ENCODE peak calls at places on chromosome 11, in four cellular contexts. One of them, this sample, is unnamed.

GRCh38 chr11:34624069-34624468 is 3.2 kb downstream of the EHF start:
- DNase-seq in stimulated activated CD8-positive, alpha-beta memory T cell treated with anti-CD3 and anti-CD28 coated beads, Interleukin-7, amount 100 ng/mL, for 1 hour: no peak
- DNase-seq in neuronal stem cell: no peak
- DNase-seq in stomach: peak
- DNase-seq in this sample: no peak

GRCh38 chr11:69155302-69156198 is at the start of gene SMIM38:
- DNase-seq in stimulated activated CD8-positive, alpha-beta memory T cell treated with anti-CD3 and anti-CD28 coated beads, Interleukin-7, amount 100 ng/mL, for 1 hour: no peak
- DNase-seq in neuronal stem cell: no peak
- DNase-seq in stomach: peak
- DNase-seq in this sample: no peak

GRCh38 chr11:18727499-18728236 is 1.7 kb upstream of the IGSF22 start:
- DNase-seq in stimulated activated CD8-positive, alpha-beta memory T cell treated with anti-CD3 and anti-CD28 coated beads, Interleukin-7, amount 100 ng/mL, for 1 hour: no peak
- DNase-seq in neuronal stem cell: peak
- DNase-seq in stomach: no peak
- DNase-seq in this sample: peak

GRCh38 chr11:44361883-44362282 is 51.9 kb upstream of the ALX4 start:
- DNase-seq in stimulated activated CD8-positive, alpha-beta memory T cell treated with anti-CD3 and anti-CD28 coated beads, Interleukin-7, amount 100 ng/mL, for 1 hour: no peak
- DNase-seq in neuronal stem cell: no peak
- DNase-seq in stomach: no peak
- DNase-seq in this sample: no peak

GRCh38 chr11:76752321-76753175 is 30.6 kb upstream of the TSKU start:
- DNase-seq in stimulated activated CD8-positive, alpha-beta memory T cell treated with anti-CD3 and anti-CD28 coated beads, Interleukin-7, amount 100 ng/mL, for 1 hour: no peak
- DNase-seq in neuronal stem cell: no peak
- DNase-seq in stomach: peak
- DNase-seq in this sample: no peak

GRCh38 chr11:72629266-72629665 is 45.0 kb downstream of the PDE2A start:
- DNase-seq in stimulated activated CD8-positive, alpha-beta memory T cell treated with anti-CD3 and anti-CD28 coated beads, Interleukin-7, amount 100 ng/mL, for 1 hour: no peak
- DNase-seq in neuronal stem cell: no peak
- DNase-seq in stomach: no peak
- DNase-seq in this sample: no peak

GRCh38 chr11:66126808-66127555 is 56.9 kb downstream of the PACS1 start:
- DNase-seq in stimulated activated CD8-positive, alpha-beta memory T cell treated with anti-CD3 and anti-CD28 coated beads, Interleukin-7, amount 100 ng/mL, for 1 hour: peak
- DNase-seq in neuronal stem cell: no peak
- DNase-seq in stomach: peak
- DNase-seq in this sample: peak

GRCh38 chr11:117843666-117844484 is 19.3 kb upstream of the FXYD2 start:
- DNase-seq in stimulated activated CD8-positive, alpha-beta memory T cell treated with anti-CD3 and anti-CD28 coated beads, Interleukin-7, amount 100 ng/mL, for 1 hour: peak
- DNase-seq in neuronal stem cell: peak
- DNase-seq in stomach: peak
- DNase-seq in this sample: peak

GRCh38 chr11:18987454-18988231 is 48.4 kb upstream of the MRGPRX1 start:
- DNase-seq in stimulated activated CD8-positive, alpha-beta memory T cell treated with anti-CD3 and anti-CD28 coated beads, Interleukin-7, amount 100 ng/mL, for 1 hour: no peak
- DNase-seq in neuronal stem cell: no peak
- DNase-seq in stomach: no peak
- DNase-seq in this sample: no peak

This sample was measured in nephron progenitor cell.